ENCODE peak calls at places on chromosomes 7 and 10, in five cellular contexts. F is body of pancreas, Y is neural progenitor cell, O is fibroblast of lung, L is A549. G is an unnamed sample.

GRCh38 chr7:44154703-44155102 is 13.6 kb upstream of the MYL7 start:
- DNase-seq in F (no peak), O (peak), Y (no peak), L (no peak), G (no peak)

GRCh38 chr7:30469303-30469702 is 9.3 kb downstream of the NOD1 start:
- DNase-seq in O (peak), Y (peak), L (peak), F (peak), G (peak)

GRCh38 chr10:86204421-86205045 is 162.1 kb downstream of the GRID1 start:
- DNase-seq in L (no peak), O (no peak), F (no peak), Y (no peak), G (no peak)

GRCh38 chr7:49244543-49244942 is 320.2 kb downstream of the CDC14C start:
- DNase-seq in Y (peak), O (no peak), F (no peak), L (no peak), G (no peak)

GRCh38 chr7:5526190-5527037 is 102.8 kb upstream of the TNRC18 start:
- DNase-seq in L (peak), F (peak), O (no peak), Y (peak), G (no peak)

GRCh38 chr7:23938937-23939552 is 229.0 kb downstream of the STK31 start:
- DNase-seq in Y (peak), L (peak), O (peak), F (peak), G (no peak)

GRCh38 chr10:121531830-121532178 is 66.4 kb downstream of the FGFR2 start:
- DNase-seq in Y (no peak), F (no peak), L (no peak), O (no peak), G (no peak)

GRCh38 chr10:7896297-7896696 is 78.0 kb downstream of the TAF3 start:
- DNase-seq in L (no peak), F (no peak), O (no peak), Y (no peak), G (no peak)

GRCh38 chr10:130877131-130877530 is 434.4 kb downstream of the TCERG1L start:
- DNase-seq in L (no peak), F (no peak), O (no peak), Y (no peak), G (no peak)

GRCh38 chr7:151683615-151684407 is 164.1 kb upstream of the RHEB start:
- DNase-seq in F (no peak), L (no peak), Y (no peak), O (no peak), G (no peak)

GRCh38 chr10:92756233-92757065 is 66.7 kb downstream of the HHEX start:
- DNase-seq in Y (no peak), F (no peak), O (no peak), L (peak), G (no peak)

GRCh38 chr10:92758594-92758993 is 68.8 kb downstream of the HHEX start:
- DNase-seq in Y (no peak), F (no peak), L (no peak), O (no peak), G (no peak)

GRCh38 chr10:92755725-92756124 is 66.0 kb downstream of the HHEX start:
- DNase-seq in Y (no peak), F (no peak), O (no peak), L (no peak), G (no peak)

GRCh38 chr10:92757066-92757716 is 67.4 kb downstream of the HHEX start:
- DNase-seq in O (peak), F (peak), L (peak), Y (peak), G (peak)

DNA sequence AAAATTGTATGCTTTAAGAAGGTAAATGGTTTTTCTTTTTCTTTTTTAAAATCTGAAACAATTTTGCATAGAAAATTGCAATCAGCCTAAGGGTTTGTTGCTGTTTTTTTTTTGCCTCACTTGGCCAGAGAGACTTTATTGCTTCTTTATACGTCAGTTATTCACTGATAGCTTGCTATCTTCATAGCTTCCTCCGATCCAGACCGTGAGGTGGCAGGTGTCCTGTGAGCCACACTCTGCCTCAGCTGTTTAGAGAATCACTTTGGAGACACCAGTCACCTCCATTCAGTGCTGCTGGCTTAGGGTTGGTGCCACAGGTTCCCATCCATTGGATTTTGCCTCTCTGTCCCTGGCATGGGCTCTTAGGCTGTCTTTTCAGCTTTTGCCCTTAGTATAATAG is 68.0 kb downstream of the HHEX start:
- DNase-seq in F (no peak), L (no peak), O (no peak), Y (no peak), G (no peak)
- H3K4me3 ChIP-seq in F (no peak), L (no peak), O (no peak), Y (no peak), G (no peak)

DNA sequence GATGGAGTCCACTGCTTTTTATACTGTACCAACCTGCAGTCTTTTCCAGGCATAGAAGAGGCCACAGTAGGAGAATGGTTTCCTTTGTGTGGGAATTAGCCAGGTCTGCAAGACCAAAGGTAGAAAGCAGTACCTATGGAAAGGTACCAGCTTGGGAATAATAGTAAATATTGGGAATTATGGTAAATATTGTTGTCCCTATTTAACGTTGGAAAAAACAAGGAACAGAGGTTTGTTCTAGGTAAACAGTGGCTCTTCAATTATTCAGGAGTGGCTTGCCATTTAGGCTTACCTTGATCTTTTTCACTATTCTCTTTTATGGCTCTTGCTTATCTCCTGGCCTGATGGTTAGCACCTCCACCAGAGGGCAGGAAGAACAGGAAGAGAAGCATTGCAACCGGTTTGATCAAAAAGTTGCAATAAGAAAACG is 43.9 kb upstream of the GSAP start:
- DNase-seq in O (no peak), Y (no peak), L (peak), F (no peak), G (no peak)
- TF ChIP-seq CTCF in O (no peak), Y (no peak), L (peak), F (no peak), G (no peak)

GRCh38 chr10:103832806-103833205 is 22.6 kb downstream of the SH3PXD2A start:
- DNase-seq in L (no peak), Y (no peak), F (no peak), O (no peak), G (no peak)

GRCh38 chr10:103836273-103836672 is 19.1 kb downstream of the SH3PXD2A start:
- DNase-seq in F (no peak), L (no peak), Y (no peak), O (no peak), G (no peak)

GRCh38 chr10:103835121-103836045 is 20.0 kb downstream of the SH3PXD2A start:
- DNase-seq in L (peak), Y (no peak), O (peak), F (peak), G (peak)

GRCh38 chr10:103833731-103834365 is 21.5 kb downstream of the SH3PXD2A start:
- DNase-seq in Y (no peak), L (peak), O (no peak), F (peak), G (no peak)

GRCh38 chr10:103834436-103835095 is 20.8 kb downstream of the SH3PXD2A start:
- DNase-seq in F (no peak), Y (no peak), O (no peak), L (no peak), G (no peak)
- H3K4me3 ChIP-seq in F (no peak), Y (no peak), O (no peak), L (no peak), G (no peak)

DNA sequence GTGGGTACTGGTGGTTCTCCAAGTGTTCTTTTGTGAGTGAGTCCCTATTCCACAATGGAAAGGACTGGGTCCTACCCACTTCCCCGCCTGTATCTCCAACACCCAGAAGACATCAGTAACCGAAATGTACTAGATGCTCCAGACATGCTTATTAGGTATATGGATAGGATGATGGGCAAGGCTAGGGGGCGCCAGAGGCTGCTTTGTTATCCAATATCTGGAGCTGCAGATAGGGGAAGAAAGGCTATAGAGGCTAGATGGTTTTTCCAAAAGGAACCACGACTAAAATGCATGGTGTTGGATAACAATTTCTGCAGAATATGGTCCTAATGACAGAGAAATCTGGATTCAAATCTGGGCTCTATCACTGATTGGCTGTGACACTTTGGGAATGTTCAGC is 56.2 kb upstream of the TM9SF3 start:
- DNase-seq in O (peak), L (peak), Y (peak), F (peak), G (no peak)
- TF ChIP-seq CTCF in O (peak), L (peak), Y (peak), F (peak), G (peak)

DNA sequence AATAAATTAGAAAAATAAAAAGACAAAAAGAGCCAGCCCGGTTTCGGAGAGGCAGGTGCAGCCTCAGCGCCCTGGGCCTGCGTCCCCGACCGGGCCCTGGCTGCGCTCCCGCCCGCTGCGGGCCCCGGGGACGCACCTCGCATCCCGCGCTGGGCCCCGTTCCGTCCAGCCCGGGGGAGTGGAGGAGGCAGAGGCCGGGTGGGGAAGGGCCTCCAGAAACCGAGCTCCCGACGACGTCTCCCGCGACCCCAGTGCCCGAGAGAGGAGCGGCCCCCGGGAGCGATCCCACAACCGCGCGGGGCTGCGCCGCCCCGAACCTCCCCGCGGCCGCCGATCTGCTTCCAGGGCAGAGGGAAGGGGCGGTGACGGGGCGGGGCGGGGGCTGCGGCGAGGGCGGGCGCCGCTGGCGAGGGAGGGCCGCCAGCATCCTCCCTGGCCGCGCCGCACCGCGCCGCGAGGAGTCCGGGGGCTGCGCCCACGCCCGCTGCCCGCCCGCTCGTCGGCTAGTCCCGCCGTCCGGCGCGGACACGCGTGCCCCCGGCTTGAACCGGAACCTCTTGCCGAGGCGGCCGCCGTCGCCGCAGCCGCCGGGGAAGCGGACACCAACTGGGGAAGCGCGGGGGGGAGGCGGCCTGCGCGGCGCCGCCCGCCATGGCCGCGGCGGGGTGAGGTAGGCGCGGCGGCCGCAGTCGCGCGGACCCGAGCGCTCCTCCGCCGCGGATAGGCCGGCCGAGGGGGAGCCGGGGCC is at the start of gene CCNY:
- DNase-seq in L (peak), O (peak), F (peak), Y (peak), G (no peak)
- H3K4me3 ChIP-seq in L (peak), O (peak), F (peak), Y (peak), G (peak)

GRCh38 chr7:133853706-133854276 is 273.3 kb upstream of the LRGUK start:
- DNase-seq in O (peak), F (peak), L (peak), Y (peak), G (peak)
- TF ChIP-seq CTCF in O (peak), F (peak), L (peak), Y (peak), G (peak)

GRCh38 chr7:20290505-20291111 is 40.1 kb upstream of the ITGB8 start:
- DNase-seq in F (no peak), Y (no peak), L (no peak), O (no peak), G (no peak)
- H3K4me3 ChIP-seq in F (no peak), Y (no peak), L (no peak), O (no peak), G (no peak)

GRCh38 chr7:36284470-36284869 is 105.2 kb upstream of the ANLN start:
- DNase-seq in F (no peak), Y (peak), O (no peak), L (no peak), G (no peak)

GRCh38 chr7:36283171-36283570 is 106.5 kb upstream of the ANLN start:
- DNase-seq in F (no peak), L (no peak), O (no peak), Y (no peak), G (no peak)

GRCh38 chr7:36285276-36285675 is 104.4 kb upstream of the ANLN start:
- DNase-seq in L (no peak), O (no peak), F (no peak), Y (no peak), G (no peak)

GRCh38 chr7:36281945-36282727 is 107.5 kb upstream of the ANLN start:
- DNase-seq in Y (no peak), L (no peak), O (peak), F (no peak), G (no peak)

GRCh38 chr7:36283711-36284130 is 105.9 kb upstream of the ANLN start:
- DNase-seq in L (no peak), O (no peak), F (no peak), Y (no peak), G (no peak)
- TF ChIP-seq CTCF in L (no peak), O (no peak), F (no peak), Y (no peak), G (no peak)